ENCODE peak calls at places on chromosome 7, in five cellular contexts. One of them, this sample, is unnamed.

GRCh38 chr7:135162382-135163001 is 8.0 kb downstream of the CYREN start:
- DNase-seq in epithelial cell of esophagus: no peak
- DNase-seq in nephron progenitor cell: no peak
- DNase-seq in GM13977: no peak
- DNase-seq in endodermal cell: no peak
- DNase-seq in this sample: no peak

GRCh38 chr7:20514364-20514763 is 101.1 kb upstream of the ABCB5 start:
- DNase-seq in epithelial cell of esophagus: peak; percentile 82
- DNase-seq in nephron progenitor cell: peak; percentile 15
- DNase-seq in GM13977: no peak
- DNase-seq in endodermal cell: no peak
- DNase-seq in this sample: peak; percentile 12

GRCh38 chr7:82700739-82701138 is 257.2 kb upstream of the CACNA2D1 start:
- DNase-seq in epithelial cell of esophagus: no peak
- DNase-seq in nephron progenitor cell: no peak
- DNase-seq in GM13977: no peak
- DNase-seq in endodermal cell: no peak
- DNase-seq in this sample: no peak

GRCh38 chr7:477626-478220 is 41.9 kb downstream of the PDGFA start:
- DNase-seq in epithelial cell of esophagus: peak; percentile 32
- DNase-seq in nephron progenitor cell: no peak
- DNase-seq in GM13977: no peak
- DNase-seq in endodermal cell: no peak
- DNase-seq in this sample: no peak

GRCh38 chr7:132464740-132465139 is 111.5 kb downstream of the PLXNA4 start:
- DNase-seq in epithelial cell of esophagus: no peak
- DNase-seq in nephron progenitor cell: no peak
- DNase-seq in GM13977: no peak
- DNase-seq in endodermal cell: no peak
- DNase-seq in this sample: peak; percentile 55

GRCh38 chr7:473870-474604 is 45.6 kb downstream of the PDGFA start:
- DNase-seq in epithelial cell of esophagus: no peak
- DNase-seq in nephron progenitor cell: no peak
- DNase-seq in GM13977: no peak
- DNase-seq in endodermal cell: no peak
- DNase-seq in this sample: no peak

GRCh38 chr7:14133752-14134151 is 144.3 kb upstream of the ETV1 start:
- DNase-seq in epithelial cell of esophagus: no peak
- DNase-seq in nephron progenitor cell: no peak
- DNase-seq in GM13977: no peak
- DNase-seq in endodermal cell: no peak
- DNase-seq in this sample: no peak

GRCh38 chr7:3359011-3359410 is 58.0 kb downstream of the SDK1 start:
- DNase-seq in epithelial cell of esophagus: no peak
- DNase-seq in nephron progenitor cell: no peak
- DNase-seq in GM13977: no peak
- DNase-seq in endodermal cell: peak; percentile 62
- DNase-seq in this sample: no peak

GRCh38 chr7:119350334-119350733 is 922.6 kb upstream of the KCND2 start:
- DNase-seq in epithelial cell of esophagus: no peak
- DNase-seq in nephron progenitor cell: no peak
- DNase-seq in GM13977: no peak
- DNase-seq in endodermal cell: no peak
- DNase-seq in this sample: no peak

GRCh38 chr7:8261711-8262695 is at the start of gene ICA1:
- DNase-seq in epithelial cell of esophagus: peak; percentile 56
- DNase-seq in nephron progenitor cell: peak; percentile 81
- DNase-seq in GM13977: peak; percentile 50
- DNase-seq in endodermal cell: peak; percentile 92
- DNase-seq in this sample: peak; percentile 0

GRCh38 chr7:123148813-123149212 is 51.0 kb downstream of the SLC13A1 start:
- DNase-seq in epithelial cell of esophagus: peak; percentile 2
- DNase-seq in nephron progenitor cell: no peak
- DNase-seq in GM13977: no peak
- DNase-seq in endodermal cell: no peak
- DNase-seq in this sample: no peak

GRCh38 chr7:143900230-143900766 is 1.7 kb downstream of the TCAF1 start:
- DNase-seq in epithelial cell of esophagus: peak; percentile 61
- DNase-seq in nephron progenitor cell: no peak
- DNase-seq in GM13977: no peak
- DNase-seq in endodermal cell: peak; percentile 60
- DNase-seq in this sample: no peak

GRCh38 chr7:95989301-95989700 is 216.9 kb downstream of the DYNC1I1 start:
- DNase-seq in epithelial cell of esophagus: no peak
- DNase-seq in nephron progenitor cell: no peak
- DNase-seq in GM13977: no peak
- DNase-seq in endodermal cell: peak; percentile 50
- DNase-seq in this sample: no peak

GRCh38 chr7:73770002-73770859 is at the start of gene CLDN3:
- DNase-seq in epithelial cell of esophagus: peak; percentile 30
- DNase-seq in nephron progenitor cell: peak; percentile 76
- DNase-seq in GM13977: peak; percentile 48
- DNase-seq in endodermal cell: peak; percentile 96
- DNase-seq in this sample: no peak

GRCh38 chr7:139095194-139095659 is 14.3 kb downstream of the ZC3HAV1 start:
- DNase-seq in epithelial cell of esophagus: no peak
- DNase-seq in nephron progenitor cell: no peak
- DNase-seq in GM13977: peak; percentile 86
- DNase-seq in endodermal cell: peak; percentile 59
- DNase-seq in this sample: no peak

GRCh38 chr7:40299097-40299496 is 164.3 kb downstream of the SUGCT start:
- DNase-seq in epithelial cell of esophagus: peak; percentile 84
- DNase-seq in nephron progenitor cell: no peak
- DNase-seq in GM13977: no peak
- DNase-seq in endodermal cell: peak; percentile 45
- DNase-seq in this sample: peak; percentile 88

GRCh38 chr7:93717217-93717900 is 142.8 kb upstream of the CALCR start:
- DNase-seq in epithelial cell of esophagus: peak; percentile 87
- DNase-seq in nephron progenitor cell: no peak
- DNase-seq in GM13977: no peak
- DNase-seq in endodermal cell: no peak
- DNase-seq in this sample: peak; percentile 31

GRCh38 chr7:95246935-95247370 is 77.4 kb downstream of the PON1 start:
- DNase-seq in epithelial cell of esophagus: peak; percentile 77
- DNase-seq in nephron progenitor cell: peak; percentile 55
- DNase-seq in GM13977: peak; percentile 27
- DNase-seq in endodermal cell: peak; percentile 81
- DNase-seq in this sample: peak; percentile 72

GRCh38 chr7:155232911-155233702 is 64.6 kb upstream of the INSIG1 start:
- DNase-seq in epithelial cell of esophagus: no peak
- DNase-seq in nephron progenitor cell: no peak
- DNase-seq in GM13977: no peak
- DNase-seq in endodermal cell: no peak
- DNase-seq in this sample: peak; percentile 58

GRCh38 chr7:6171532-6172330 is 100.7 kb downstream of the CYTH3 start:
- DNase-seq in epithelial cell of esophagus: no peak
- DNase-seq in nephron progenitor cell: peak; percentile 78
- DNase-seq in GM13977: no peak
- DNase-seq in endodermal cell: peak; percentile 90
- DNase-seq in this sample: no peak

GRCh38 chr7:17166824-17167379 is 131.6 kb upstream of the AHR start:
- DNase-seq in epithelial cell of esophagus: no peak
- DNase-seq in nephron progenitor cell: no peak
- DNase-seq in GM13977: no peak
- DNase-seq in endodermal cell: no peak
- DNase-seq in this sample: no peak

GRCh38 chr7:21253740-21254687 is 173.9 kb upstream of the SP4 start:
- DNase-seq in epithelial cell of esophagus: peak; percentile 69
- DNase-seq in nephron progenitor cell: peak; percentile 74
- DNase-seq in GM13977: peak; percentile 32
- DNase-seq in endodermal cell: peak; percentile 93
- DNase-seq in this sample: peak; percentile 29

GRCh38 chr7:114856625-114857024 is 65.3 kb upstream of the MDFIC start:
- DNase-seq in epithelial cell of esophagus: peak; percentile 33
- DNase-seq in nephron progenitor cell: no peak
- DNase-seq in GM13977: no peak
- DNase-seq in endodermal cell: no peak
- DNase-seq in this sample: peak; percentile 40

GRCh38 chr7:26188291-26188999 is 12.1 kb downstream of the HNRNPA2B1 start:
- DNase-seq in epithelial cell of esophagus: no peak
- DNase-seq in nephron progenitor cell: no peak
- DNase-seq in GM13977: no peak
- DNase-seq in endodermal cell: peak; percentile 65
- DNase-seq in this sample: no peak

GRCh38 chr7:952548-953441 is 1.7 kb downstream of the ADAP1 start:
- DNase-seq in epithelial cell of esophagus: no peak
- DNase-seq in nephron progenitor cell: no peak
- DNase-seq in GM13977: no peak
- DNase-seq in endodermal cell: peak; percentile 25
- DNase-seq in this sample: no peak

GRCh38 chr7:94395141-94396041 is 696 bp downstream of the COL1A2 start:
- DNase-seq in epithelial cell of esophagus: peak; percentile 88
- DNase-seq in nephron progenitor cell: peak; percentile 36
- DNase-seq in GM13977: peak; percentile 82
- DNase-seq in endodermal cell: peak; percentile 78
- DNase-seq in this sample: peak; percentile 87

GRCh38 chr7:75980126-75980864 is 14.1 kb downstream of the TMEM120A start:
- DNase-seq in epithelial cell of esophagus: no peak
- DNase-seq in nephron progenitor cell: no peak
- DNase-seq in GM13977: no peak
- DNase-seq in endodermal cell: no peak
- DNase-seq in this sample: no peak

GRCh38 chr7:128792471-128793183 is 859 bp downstream of the CCDC136 start:
- DNase-seq in epithelial cell of esophagus: no peak
- DNase-seq in nephron progenitor cell: no peak
- DNase-seq in GM13977: no peak
- DNase-seq in endodermal cell: no peak
- DNase-seq in this sample: no peak

DNA sequence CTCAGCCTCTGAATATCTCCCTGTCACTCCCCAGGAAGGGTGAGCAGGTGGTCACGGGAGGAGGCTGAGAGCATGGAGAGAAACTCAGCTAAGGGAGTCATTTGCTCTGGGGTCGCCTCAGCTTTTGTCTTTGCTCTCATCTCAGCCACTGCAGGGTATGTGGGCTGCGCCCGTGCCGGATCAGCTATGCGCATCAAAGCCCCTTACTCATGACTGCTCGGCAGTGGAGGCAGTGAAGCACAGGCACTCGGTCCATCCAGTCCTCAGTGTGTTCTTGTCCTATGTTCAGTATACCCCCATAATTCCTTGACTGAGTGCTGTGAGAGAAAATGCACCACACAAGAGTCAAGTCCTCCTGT is 27.4 kb downstream of the EPDR1 start:
- DNase-seq in epithelial cell of esophagus: no peak
- DNase-seq in nephron progenitor cell: peak; percentile 4
- DNase-seq in GM13977: no peak
- DNase-seq in endodermal cell: no peak
- DNase-seq in this sample: no peak
- TF ChIP-seq CTCF in epithelial cell of esophagus: no peak
- TF ChIP-seq CTCF in nephron progenitor cell: no peak
- TF ChIP-seq CTCF in GM13977: no peak
- TF ChIP-seq CTCF in endodermal cell: no peak
- TF ChIP-seq CTCF in this sample: no peak

GRCh38 chr7:36047254-36047653 is 105.8 kb upstream of the EEPD1 start:
- DNase-seq in epithelial cell of esophagus: no peak
- DNase-seq in nephron progenitor cell: no peak
- DNase-seq in GM13977: no peak
- DNase-seq in endodermal cell: peak; percentile 53
- DNase-seq in this sample: peak; percentile 19
- TF ChIP-seq CTCF in epithelial cell of esophagus: no peak
- TF ChIP-seq CTCF in nephron progenitor cell: no peak
- TF ChIP-seq CTCF in GM13977: no peak
- TF ChIP-seq CTCF in endodermal cell: peak; percentile 65
- TF ChIP-seq CTCF in this sample: peak; percentile 29

GRCh38 chr7:28882896-28883470 is 75.1 kb downstream of the TRIL start:
- DNase-seq in epithelial cell of esophagus: no peak
- DNase-seq in nephron progenitor cell: no peak
- DNase-seq in GM13977: no peak
- DNase-seq in endodermal cell: no peak
- DNase-seq in this sample: no peak

GRCh38 chr7:28873410-28873809 is 84.7 kb downstream of the TRIL start:
- DNase-seq in epithelial cell of esophagus: no peak
- DNase-seq in nephron progenitor cell: no peak
- DNase-seq in GM13977: no peak
- DNase-seq in endodermal cell: no peak
- DNase-seq in this sample: no peak

GRCh38 chr7:28879105-28879504 is 79.0 kb downstream of the TRIL start:
- DNase-seq in epithelial cell of esophagus: no peak
- DNase-seq in nephron progenitor cell: no peak
- DNase-seq in GM13977: no peak
- DNase-seq in endodermal cell: no peak
- DNase-seq in this sample: no peak
- TF ChIP-seq CTCF in epithelial cell of esophagus: no peak
- TF ChIP-seq CTCF in nephron progenitor cell: no peak
- TF ChIP-seq CTCF in GM13977: no peak
- TF ChIP-seq CTCF in endodermal cell: peak; percentile 37
- TF ChIP-seq CTCF in this sample: no peak

GRCh38 chr7:106504207-106504606 is 156.8 kb downstream of the CCDC71L start:
- DNase-seq in epithelial cell of esophagus: no peak
- DNase-seq in nephron progenitor cell: no peak
- DNase-seq in GM13977: no peak
- DNase-seq in endodermal cell: no peak
- DNase-seq in this sample: no peak

GRCh38 chr7:106503626-106504025 is 157.3 kb downstream of the CCDC71L start:
- DNase-seq in epithelial cell of esophagus: no peak
- DNase-seq in nephron progenitor cell: no peak
- DNase-seq in GM13977: no peak
- DNase-seq in endodermal cell: no peak
- DNase-seq in this sample: no peak

GRCh38 chr7:106504620-106505019 is 156.3 kb downstream of the CCDC71L start:
- DNase-seq in epithelial cell of esophagus: no peak
- DNase-seq in nephron progenitor cell: no peak
- DNase-seq in GM13977: no peak
- DNase-seq in endodermal cell: no peak
- DNase-seq in this sample: no peak

GRCh38 chr7:106499897-106500296 is 161.1 kb downstream of the CCDC71L start:
- DNase-seq in epithelial cell of esophagus: no peak
- DNase-seq in nephron progenitor cell: no peak
- DNase-seq in GM13977: no peak
- DNase-seq in endodermal cell: no peak
- DNase-seq in this sample: no peak

DNA sequence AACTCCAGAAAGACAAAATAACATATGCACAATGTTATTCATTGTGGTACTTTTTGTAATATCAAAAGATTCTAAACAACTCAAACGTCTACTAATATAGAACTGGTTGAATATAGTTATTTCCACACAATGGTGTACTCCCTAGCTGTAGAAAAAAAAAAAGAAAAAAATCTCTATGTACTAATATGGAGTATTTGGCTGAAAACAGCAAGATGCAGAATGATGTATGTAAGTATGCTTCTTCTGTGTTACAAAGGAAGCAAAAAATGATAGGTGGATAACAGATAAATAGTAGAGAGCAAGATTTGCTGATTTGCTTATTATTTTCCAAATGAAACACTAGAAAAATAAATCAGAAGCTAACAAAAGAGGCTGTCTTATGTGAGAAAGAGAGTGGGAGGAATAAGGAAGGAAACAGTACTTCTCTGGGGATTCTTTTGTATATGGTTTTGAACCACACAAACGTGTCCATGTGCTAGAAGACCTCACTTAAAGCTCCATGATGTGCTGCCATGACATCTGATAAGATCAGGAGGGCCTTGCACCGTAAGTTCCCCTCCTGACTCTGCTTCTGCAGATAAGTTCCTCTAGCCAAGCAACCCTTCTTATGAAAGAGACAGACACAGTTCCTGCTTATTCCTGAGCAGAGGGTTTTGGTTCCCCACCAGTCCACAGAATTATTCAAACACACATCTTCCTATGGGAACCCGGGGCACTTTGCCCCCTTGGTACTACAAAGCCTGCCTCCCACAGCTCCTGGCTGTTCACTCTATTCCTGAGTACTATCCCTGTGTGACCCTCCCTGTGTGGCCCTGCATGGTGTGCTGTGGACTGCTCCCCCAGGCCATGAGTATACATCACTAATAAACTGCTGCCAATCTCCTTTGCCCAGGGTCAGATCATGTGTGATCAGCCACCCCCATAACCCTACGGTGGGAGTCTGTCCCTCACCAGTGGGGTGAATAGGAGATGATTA is 159.1 kb downstream of the CCDC71L start:
- DNase-seq in epithelial cell of esophagus: no peak
- DNase-seq in nephron progenitor cell: no peak
- DNase-seq in GM13977: no peak
- DNase-seq in endodermal cell: no peak
- DNase-seq in this sample: no peak
- TF ChIP-seq CTCF in epithelial cell of esophagus: no peak
- TF ChIP-seq CTCF in nephron progenitor cell: no peak
- TF ChIP-seq CTCF in GM13977: no peak
- TF ChIP-seq CTCF in endodermal cell: no peak
- TF ChIP-seq CTCF in this sample: no peak